ENCODE peak calls at places on chromosome 17, in five cellular contexts. V is PC-3; S is neuronal stem cell; Y is psoas muscle; U is effector memory CD4-positive, alpha-beta T cell. H is an unnamed sample. For H3K4me1, the result is how much of the 10 kb centered on the place peaks cover.

GRCh38 chr17:77869665-77870132 is 88.8 kb upstream of the TNRC6C start:
- DNase-seq in V (no peak), S (no peak), Y (peak), U (no peak), H (no peak)

GRCh38 chr17:82520041-82520910 is 744 bp downstream of the FOXK2 start:
- DNase-seq in V (peak), S (no peak), Y (peak), U (no peak), H (peak)

GRCh38 chr17:28528329-28529011 is 22.3 kb downstream of the FOXN1 start:
- DNase-seq in V (peak), S (no peak), Y (no peak), U (no peak), H (no peak)

GRCh38 chr17:15341385-15341849 is at the start of gene TEKT3:
- DNase-seq in V (no peak), S (peak), Y (peak), U (no peak), H (peak)

GRCh38 chr17:41656249-41657023 is 32.1 kb upstream of the KRT17 start:
- DNase-seq in V (no peak), S (no peak), Y (no peak), U (no peak), H (no peak)

GRCh38 chr17:41710472-41711090 is 1.6 kb upstream of the GAST start:
- DNase-seq in V (peak), S (no peak), Y (no peak), U (no peak), H (no peak)

GRCh38 chr17:61415374-61416210 is 15.9 kb downstream of the TBX2 start:
- DNase-seq in V (no peak), S (no peak), Y (peak), U (no peak), H (no peak)

GRCh38 chr17:72461757-72462156 is 340.9 kb downstream of the SOX9 start:
- DNase-seq in V (no peak), S (no peak), Y (no peak), U (no peak), H (no peak)

GRCh38 chr17:16649585-16649984 is 4.1 kb downstream of the ZNF624 start:
- DNase-seq in V (no peak), S (no peak), Y (no peak), U (no peak), H (no peak)

GRCh38 chr17:2955931-2956582 is 107.3 kb downstream of the OR1D5 start:
- DNase-seq in V (no peak), S (no peak), Y (no peak), U (no peak), H (no peak)

GRCh38 chr17:40415390-40415789 is 2.3 kb downstream of the TOP2A start:
- DNase-seq in V (peak), S (no peak), Y (no peak), U (no peak), H (no peak)

GRCh38 chr17:61803216-61803615 is 60.1 kb downstream of the BRIP1 start:
- DNase-seq in V (no peak), S (no peak), Y (no peak), U (no peak), H (no peak)

GRCh38 chr17:57739402-57740224 is 5.5 kb downstream of the CCDC182 start:
- DNase-seq in V (peak), S (no peak), Y (no peak), U (no peak), H (no peak)

GRCh38 chr17:58308985-58309917 is 19.3 kb downstream of the TSPOAP1 start:
- DNase-seq in V (no peak), S (no peak), Y (no peak), U (no peak), H (no peak)

GRCh38 chr17:43694081-43694870 is 32.6 kb upstream of the MEOX1 start:
- DNase-seq in V (peak), S (peak), Y (peak), U (peak), H (peak)

GRCh38 chr17:71071837-71072236 is 902.5 kb downstream of the KCNJ2 start:
- DNase-seq in V (peak), S (no peak), Y (no peak), U (no peak), H (no peak)

GRCh38 chr17:35082073-35082657 is 18.7 kb upstream of the RFFL start:
- DNase-seq in V (peak), S (no peak), Y (no peak), U (no peak), H (no peak)

GRCh38 chr17:35548213-35548810 is 10.8 kb upstream of the SLFN12L start:
- DNase-seq in V (no peak), S (no peak), Y (no peak), U (no peak), H (no peak)

GRCh38 chr17:6392609-6393367 is 42.1 kb downstream of the AIPL1 start:
- DNase-seq in V (no peak), S (no peak), Y (no peak), U (no peak), H (no peak)

GRCh38 chr17:72619976-72620650 is 472.4 kb downstream of the SLC39A11 start:
- DNase-seq in V (no peak), S (no peak), Y (no peak), U (no peak), H (no peak)

GRCh38 chr17:69783865-69784264 is 291.2 kb upstream of the KCNJ16 start:
- DNase-seq in V (no peak), S (no peak), Y (no peak), U (no peak), H (no peak)

GRCh38 chr17:78674595-78675315 is 97.6 kb upstream of the DNAH17 start:
- DNase-seq in V (no peak), S (no peak), Y (no peak), U (no peak), H (no peak)

GRCh38 chr17:37327341-37328090 is 48.3 kb upstream of the C17orf78 start:
- DNase-seq in V (no peak), S (no peak), Y (no peak), U (no peak), H (no peak)

GRCh38 chr17:32518856-32519768 is 32.3 kb downstream of the CDK5R1 start:
- DNase-seq in V (peak), S (peak), Y (peak), U (peak), H (peak)

GRCh38 chr17:7022791-7023571 is at the start of gene BCL6B:
- DNase-seq in V (no peak), S (no peak), Y (no peak), U (no peak), H (peak)

GRCh38 chr17:30290696-30291570 is 811 bp downstream of the BLMH start:
- DNase-seq in V (peak), S (peak), Y (peak), U (no peak), H (peak)

GRCh38 chr17:77280304-77280910 is 139.6 kb downstream of the SEC14L1 start:
- DNase-seq in V (peak), S (no peak), Y (no peak), U (no peak), H (peak)

GRCh38 chr17:58336456-58337094 is 8.0 kb upstream of the TSPOAP1 start:
- DNase-seq in V (no peak), S (no peak), Y (no peak), U (no peak), H (no peak)

GRCh38 chr17:37828313-37829124 is 83.7 kb upstream of the HNF1B start:
- DNase-seq in V (peak), S (no peak), Y (no peak), U (no peak), H (no peak)

GRCh38 chr17:77147357-77147801 is 6.6 kb downstream of the SEC14L1 start:
- DNase-seq in V (no peak), S (no peak), Y (no peak), U (no peak), H (no peak)

GRCh38 chr17:72931163-72931562 is 161.3 kb downstream of the SLC39A11 start:
- DNase-seq in V (no peak), S (no peak), Y (no peak), U (no peak), H (no peak)

GRCh38 chr17:81306898-81307510 is 11.9 kb upstream of the SLC38A10 start:
- DNase-seq in V (no peak), S (no peak), Y (no peak), U (no peak), H (no peak)

GRCh38 chr17:19708431-19709175 is 7.8 kb downstream of the SLC47A2 start:
- DNase-seq in V (no peak), S (no peak), Y (no peak), U (no peak), H (peak)

GRCh38 chr17:41527076-41528023 is 758 bp downstream of the KRT19 start:
- DNase-seq in V (no peak), S (peak), Y (no peak), U (no peak), H (no peak)

GRCh38 chr17:27762527-27763305 is 37.6 kb downstream of the NOS2 start:
- DNase-seq in V (peak), S (peak), Y (no peak), U (no peak), H (peak)

DNA sequence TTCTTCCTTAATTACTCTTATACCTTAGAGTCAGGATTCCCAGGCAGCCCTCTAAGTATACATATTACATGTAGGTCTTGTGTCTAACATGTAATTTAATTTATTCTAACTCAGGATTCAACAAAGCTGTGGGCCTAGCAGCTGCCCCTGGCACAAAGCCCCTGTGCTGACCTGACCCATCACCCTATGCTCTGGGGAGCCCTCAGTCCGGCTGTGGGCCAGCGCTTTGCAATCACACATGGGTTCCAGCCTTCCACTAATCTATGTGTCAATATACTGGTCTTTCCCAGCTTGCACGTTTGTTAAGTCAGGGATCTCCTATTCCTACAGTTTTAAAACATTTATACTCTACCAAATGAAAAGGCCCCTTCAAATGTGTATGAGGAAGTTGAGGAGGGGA is 62.7 kb upstream of the SREBF1 start:
- DNase-seq in V (no peak), S (no peak), Y (peak), U (no peak), H (no peak)
- H3K4me1 ChIP-seq in V (under half), S (under half), Y (under half), U (under half), H (under half)

DNA sequence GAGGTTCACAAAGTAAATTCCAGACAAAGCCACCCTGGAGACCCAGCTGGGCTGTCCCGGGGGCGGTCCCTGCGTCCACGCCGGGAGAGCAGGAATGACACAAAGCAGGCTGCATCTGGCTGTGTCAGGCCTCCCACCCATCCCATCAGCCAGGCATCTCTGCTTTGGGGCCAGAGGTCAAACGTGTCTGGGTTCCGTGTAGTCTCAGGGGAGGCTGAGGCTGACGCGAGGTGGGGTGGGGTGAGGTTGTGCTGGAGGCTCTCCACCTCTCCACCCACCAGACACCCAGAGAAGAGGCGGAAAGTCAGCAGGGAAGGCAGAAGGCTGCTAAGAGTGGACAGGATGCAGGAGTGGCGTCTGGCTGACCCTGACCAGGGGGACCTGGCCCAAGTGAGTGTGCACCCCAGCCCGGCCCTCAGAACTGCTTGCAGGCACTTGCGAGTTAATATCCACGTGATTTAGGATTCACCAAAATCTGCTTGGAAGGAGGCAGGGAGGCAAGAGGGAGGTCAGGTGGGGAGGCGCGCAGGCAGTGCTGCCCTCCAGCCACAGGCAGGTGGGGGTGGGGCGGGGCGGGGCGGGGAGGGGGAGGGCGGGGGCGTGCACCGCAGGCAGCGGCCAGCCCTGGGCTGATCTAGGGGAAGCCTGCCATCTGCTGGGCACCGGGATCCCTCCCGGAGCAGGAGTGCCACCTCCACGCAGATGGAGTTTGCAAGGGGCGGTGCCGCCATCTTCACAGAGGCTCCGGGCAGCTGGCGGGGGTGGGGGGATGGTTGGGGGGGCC is 44.3 kb downstream of the TBC1D16 start:
- DNase-seq in V (peak), S (peak), Y (peak), U (peak), H (peak)
- H3K27ac ChIP-seq in V (no peak), S (no peak), Y (no peak), U (peak), H (no peak)

DNA sequence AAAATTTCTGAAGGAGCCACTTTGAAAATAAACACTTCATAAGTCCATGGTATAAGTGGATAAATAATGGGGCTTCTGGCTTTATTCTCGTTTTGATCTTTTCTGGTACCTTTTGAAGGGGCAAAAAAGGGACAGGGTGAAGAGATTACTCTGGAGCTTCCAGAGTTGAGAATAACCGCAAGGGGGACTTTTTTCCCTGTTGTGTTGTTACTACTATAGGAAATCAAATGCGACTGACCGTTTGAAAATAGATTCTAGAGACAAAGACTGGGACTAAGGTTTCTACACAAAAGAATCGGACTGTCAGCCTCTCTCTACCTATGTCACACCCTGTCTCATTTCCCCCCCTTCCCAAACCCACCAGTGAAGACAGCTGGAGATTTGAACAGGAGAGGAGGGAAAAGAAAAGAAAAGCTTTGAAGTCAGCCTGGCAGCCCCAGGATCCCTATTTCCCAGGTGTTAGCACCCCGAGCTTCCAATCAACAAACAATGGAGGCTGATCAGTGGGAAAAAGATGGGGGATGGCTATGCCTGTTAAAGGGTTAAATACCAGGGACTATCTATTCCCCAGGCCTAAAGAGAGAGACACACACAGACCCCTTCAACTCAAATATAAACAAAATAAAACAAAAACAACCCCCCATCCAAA is 8.3 kb downstream of the HOXB4 start:
- DNase-seq in V (no peak), S (no peak), Y (no peak), U (no peak), H (no peak)
- H3K4me1 ChIP-seq in V (under half), S (under half), Y (under half), U (under half), H (under half)

GRCh38 chr17:31509095-31509804 is 117.8 kb downstream of the RAB11FIP4 start:
- DNase-seq in V (no peak), S (no peak), Y (peak), U (no peak), H (peak)

GRCh38 chr17:31511176-31511540 is 119.7 kb downstream of the RAB11FIP4 start:
- DNase-seq in V (no peak), S (no peak), Y (no peak), U (no peak), H (no peak)

GRCh38 chr17:31508310-31509094 is 117.0 kb downstream of the RAB11FIP4 start:
- DNase-seq in V (no peak), S (no peak), Y (peak), U (peak), H (peak)

GRCh38 chr17:31510273-31511175 is 119.0 kb downstream of the RAB11FIP4 start:
- DNase-seq in V (no peak), S (no peak), Y (peak), U (no peak), H (peak)

DNA sequence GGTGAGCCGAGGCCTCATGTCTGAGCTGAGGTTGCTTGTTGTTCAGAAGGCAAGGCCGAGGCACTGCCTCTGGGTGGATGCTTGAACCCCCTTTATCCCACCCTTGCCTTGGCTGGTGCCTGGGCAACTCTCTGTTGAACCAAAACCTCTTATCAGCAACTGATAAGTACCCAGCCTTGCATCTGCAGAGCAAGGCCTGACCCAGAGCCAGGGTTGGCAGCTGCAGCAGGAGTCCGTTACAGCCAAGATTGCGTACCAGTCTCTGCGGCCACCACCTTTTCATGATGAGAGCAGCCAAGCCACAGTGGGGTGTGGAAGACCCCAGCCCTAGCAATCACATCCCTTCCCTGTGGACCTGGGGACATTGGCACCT is 118.3 kb downstream of the RAB11FIP4 start:
- DNase-seq in V (no peak), S (no peak), Y (peak), U (no peak), H (peak)
- H3K27ac ChIP-seq in V (no peak), S (no peak), Y (no peak), U (peak), H (peak)

GRCh38 chr17:49741692-49742076 is 22.2 kb downstream of the FAM117A start:
- DNase-seq in V (no peak), S (no peak), Y (no peak), U (no peak), H (no peak)
- H3K4me1 ChIP-seq in V (under half), S (under half), Y (under half), U (half or more), H (under half)

GRCh38 chr17:54937018-54937417 is 31.4 kb downstream of the COX11 start:
- DNase-seq in V (no peak), S (no peak), Y (no peak), U (no peak), H (no peak)

GRCh38 chr17:54932711-54933110 is 32.1 kb downstream of the TOM1L1 start:
- DNase-seq in V (no peak), S (no peak), Y (no peak), U (no peak), H (no peak)

GRCh38 chr17:54933921-54934320 is 33.3 kb downstream of the TOM1L1 start:
- DNase-seq in V (no peak), S (no peak), Y (no peak), U (no peak), H (no peak)

GRCh38 chr17:54937426-54937825 is 31.0 kb downstream of the COX11 start:
- DNase-seq in V (no peak), S (no peak), Y (no peak), U (no peak), H (no peak)

GRCh38 chr17:54935487-54935886 is 33.0 kb downstream of the COX11 start:
- DNase-seq in V (no peak), S (no peak), Y (no peak), U (no peak), H (no peak)
- H3K27ac ChIP-seq in V (no peak), S (no peak), Y (no peak), U (no peak), H (no peak)

GRCh38 chr17:17768415-17769088 is 68.2 kb downstream of the SREBF1 start:
- DNase-seq in V (no peak), S (no peak), Y (no peak), U (no peak), H (no peak)

GRCh38 chr17:17767096-17767470 is 69.7 kb downstream of the SREBF1 start:
- DNase-seq in V (no peak), S (peak), Y (no peak), U (no peak), H (no peak)

GRCh38 chr17:17766351-17767095 is 70.3 kb downstream of the SREBF1 start:
- DNase-seq in V (no peak), S (no peak), Y (peak), U (no peak), H (no peak)

GRCh38 chr17:17765921-17766320 is 70.9 kb downstream of the SREBF1 start:
- DNase-seq in V (no peak), S (no peak), Y (no peak), U (no peak), H (no peak)

DNA sequence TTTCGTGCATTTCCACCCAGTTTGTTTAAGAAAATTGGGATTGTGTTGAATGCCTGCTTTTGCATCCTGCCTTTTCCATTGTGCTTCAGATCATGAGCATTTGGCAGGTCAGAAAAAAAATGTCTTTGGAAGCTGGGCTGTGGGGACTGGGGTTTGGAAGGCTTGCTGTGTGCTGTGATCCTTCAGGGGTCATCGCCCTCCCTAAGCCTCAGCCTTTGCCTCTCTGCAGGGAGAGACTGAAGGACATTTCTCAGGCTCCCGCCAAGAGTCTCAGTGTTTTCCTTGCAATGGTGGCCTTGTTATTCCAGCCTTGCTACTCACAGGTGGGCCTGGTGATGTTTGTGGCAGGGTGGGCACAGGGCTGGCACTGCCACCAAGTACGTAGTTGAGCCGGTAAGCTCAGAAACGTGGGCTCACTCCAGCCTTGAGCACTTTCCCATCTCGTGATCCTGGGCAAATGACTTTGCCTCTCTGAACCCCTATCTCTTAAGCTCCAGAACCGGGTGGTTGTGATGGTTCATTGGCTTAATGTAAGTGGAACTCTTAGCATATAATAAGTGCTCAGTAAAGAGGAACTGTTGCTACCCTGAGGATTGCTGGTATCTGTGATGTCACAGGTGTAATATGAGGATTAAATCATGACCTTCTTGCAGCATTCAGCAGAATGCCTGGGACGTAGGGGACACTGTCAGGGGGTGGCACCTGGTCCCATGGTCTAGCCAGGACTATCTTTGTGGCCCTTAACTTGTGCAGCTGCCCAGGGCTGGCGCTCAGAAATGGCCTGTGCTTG is 69.1 kb downstream of the SREBF1 start:
- DNase-seq in V (no peak), S (no peak), Y (no peak), U (no peak), H (no peak)
- H3K4me1 ChIP-seq in V (under half), S (half or more), Y (half or more), U (under half), H (under half)